ENCODE peak calls at places on chromosomes 11 and 22, in eight cellular contexts. Y is breast epithelium, P is upper lobe of right lung, E is PC-9, W is HCT116, A is fibroblast of pulmonary artery, M is sigmoid colon, C is fibroblast of the aortic adventitia. N is an unnamed sample.

GRCh38 chr11:65861533-65862183 is 1.4 kb downstream of the MUS81 start:
- DNase-seq in W (no peak), P (no peak), E (no peak), Y (no peak), M (peak), A (no peak), C (no peak), N (no peak)

GRCh38 chr22:30274061-30274812 is 7.6 kb upstream of the OSM start:
- DNase-seq in M (no peak), W (no peak), C (no peak), A (no peak), E (no peak), P (no peak), Y (no peak), N (no peak)

GRCh38 chr11:1519028-1519736 is 32.6 kb upstream of the MOB2 start:
- DNase-seq in E (no peak), A (no peak), W (no peak), M (no peak), C (no peak), P (no peak), Y (no peak), N (no peak)

GRCh38 chr11:47908198-47908597 is 60.0 kb upstream of the NUP160 start:
- DNase-seq in P (no peak), W (no peak), Y (no peak), A (peak), M (no peak), E (no peak), C (peak), N (no peak)

GRCh38 chr11:45931739-45932138 is 9.3 kb downstream of the LARGE2 start:
- DNase-seq in E (no peak), C (no peak), Y (no peak), A (no peak), W (no peak), P (peak), M (no peak), N (no peak)

GRCh38 chr11:1460396-1460795 is 26.2 kb downstream of the MOB2 start:
- DNase-seq in P (peak), M (peak), W (no peak), Y (no peak), A (peak), E (no peak), C (no peak), N (no peak)

GRCh38 chr11:117410238-117410637 is 82.6 kb downstream of the CEP164 start:
- DNase-seq in C (no peak), M (no peak), P (no peak), Y (no peak), W (no peak), E (no peak), A (no peak), N (no peak)

GRCh38 chr11:11039249-11039965 is 181.6 kb upstream of the ZBED5 start:
- DNase-seq in W (no peak), Y (no peak), E (no peak), A (no peak), P (no peak), M (no peak), C (no peak), N (no peak)

GRCh38 chr22:22069450-22070370 is 87.1 kb upstream of the TOP3B start:
- DNase-seq in W (no peak), Y (no peak), A (no peak), M (no peak), P (no peak), C (no peak), E (no peak), N (no peak)

GRCh38 chr22:50622723-50623327 is 5.1 kb downstream of the ARSA start:
- DNase-seq in M (peak), W (peak), C (no peak), A (no peak), E (no peak), Y (peak), P (no peak), N (no peak)

GRCh38 chr22:47850644-47851151 is 1088.2 kb downstream of the TBC1D22A start:
- DNase-seq in C (no peak), W (no peak), A (no peak), M (no peak), Y (no peak), P (no peak), E (peak), N (no peak)

GRCh38 chr11:1541474-1542204 is 30.4 kb downstream of the DUSP8 start:
- DNase-seq in C (no peak), Y (peak), P (no peak), M (no peak), A (no peak), W (no peak), E (no peak), N (no peak)

GRCh38 chr11:45211732-45212131 is 65.3 kb downstream of the PRDM11 start:
- DNase-seq in W (no peak), E (no peak), C (no peak), P (no peak), M (peak), A (no peak), Y (no peak), N (peak)

DNA sequence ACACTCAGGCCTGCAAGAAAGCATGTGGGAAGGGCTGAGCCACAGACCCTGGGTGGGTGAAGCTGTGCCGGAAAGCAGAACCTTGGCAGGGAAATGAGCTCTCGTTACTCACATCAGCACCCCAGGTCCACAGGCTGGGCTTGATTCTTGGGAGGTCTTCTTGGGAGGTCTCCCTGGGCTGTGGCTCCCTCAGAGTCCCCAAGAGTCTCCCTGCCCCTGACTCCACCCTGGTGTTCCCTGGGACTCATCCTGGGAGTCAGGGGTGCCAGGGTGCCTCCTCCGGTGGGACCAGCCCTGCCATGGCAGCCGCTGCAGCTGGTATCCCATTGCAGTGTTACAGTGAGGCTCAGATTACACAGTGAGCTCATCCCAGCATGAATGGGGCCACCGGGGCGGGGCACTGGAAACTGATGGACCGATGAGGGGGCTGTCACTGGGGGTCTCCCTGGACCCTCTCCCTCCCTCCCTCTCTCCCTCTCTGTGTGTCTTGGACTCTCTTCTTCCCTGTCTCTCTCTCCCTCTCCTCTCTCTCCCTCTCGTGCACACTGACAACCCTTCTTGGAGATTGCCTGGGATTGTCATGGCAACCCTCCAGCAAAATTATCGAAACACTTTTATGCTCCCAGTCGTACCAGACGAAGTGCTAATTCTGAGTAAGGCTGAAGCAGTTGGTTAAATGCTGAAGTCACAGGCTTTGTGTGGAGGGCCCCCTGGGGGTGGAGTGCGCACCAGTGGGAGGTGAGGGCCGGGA is 8.7 kb upstream of the C11orf96 start:
- DNase-seq in W (no peak), P (no peak), M (no peak), C (peak), E (no peak), Y (no peak), A (peak), N (no peak)
- TF ChIP-seq CTCF in W (no peak), P (no peak), M (no peak), C (no peak), E (no peak), Y (no peak), A (peak), N (no peak)

GRCh38 chr11:61870429-61871039 is 20.8 kb downstream of the FADS3 start:
- DNase-seq in W (no peak), A (peak), Y (no peak), C (peak), E (no peak), M (no peak), P (no peak), N (no peak)
- TF ChIP-seq CTCF in W (no peak), A (no peak), Y (no peak), C (no peak), E (no peak), M (no peak), P (no peak), N (no peak)

DNA sequence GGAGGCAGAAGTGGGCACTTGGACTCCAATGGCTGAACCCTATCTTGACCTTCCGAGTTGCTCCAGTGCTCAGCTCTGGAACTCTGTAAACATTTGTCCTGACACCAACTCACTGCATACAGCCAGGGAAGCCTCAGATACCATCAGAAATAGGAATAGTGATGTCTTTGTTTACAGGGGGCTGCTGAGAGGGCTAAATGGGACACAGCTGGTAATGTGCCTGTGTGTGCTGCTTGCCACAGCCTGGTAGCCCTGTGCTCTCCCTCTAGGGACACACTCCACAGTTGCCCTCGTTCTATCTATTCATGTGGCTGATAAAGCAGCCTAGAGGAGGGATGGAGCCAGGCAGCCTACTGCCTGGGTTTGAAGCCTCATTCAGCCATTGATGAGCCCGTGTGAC is 559.8 kb downstream of the MIAT start:
- DNase-seq in E (no peak), P (no peak), A (no peak), W (no peak), C (no peak), Y (no peak), M (no peak), N (no peak)
- TF ChIP-seq CTCF in E (no peak), P (no peak), A (no peak), W (no peak), C (no peak), Y (no peak), M (no peak), N (no peak)

GRCh38 chr22:32994921-32995320 is 63.3 kb downstream of the SYN3 start:
- DNase-seq in E (no peak), C (no peak), W (no peak), M (no peak), A (no peak), P (no peak), Y (no peak), N (no peak)
- TF ChIP-seq CTCF in E (no peak), C (no peak), W (no peak), M (no peak), A (no peak), P (no peak), Y (no peak), N (no peak)

GRCh38 chr22:46537946-46538815 is 761 bp upstream of the CELSR1 start:
- DNase-seq in M (no peak), P (peak), A (peak), C (peak), W (no peak), E (peak), Y (no peak), N (peak)
- TF ChIP-seq CTCF in M (no peak), P (peak), A (no peak), C (peak), W (peak), E (peak), Y (no peak), N (peak)

GRCh38 chr22:40651563-40652501 is 15.3 kb upstream of the MRTFA start:
- DNase-seq in Y (peak), M (peak), A (peak), W (peak), E (peak), P (peak), C (peak), N (peak)

GRCh38 chr22:40653361-40653760 is 16.8 kb upstream of the MRTFA start:
- DNase-seq in E (no peak), M (no peak), Y (no peak), A (no peak), P (no peak), C (no peak), W (no peak), N (no peak)

GRCh38 chr22:40651057-40651456 is 14.5 kb upstream of the MRTFA start:
- DNase-seq in A (no peak), P (no peak), W (no peak), Y (no peak), E (no peak), M (no peak), C (no peak), N (no peak)

GRCh38 chr22:40654522-40655167 is 18.1 kb upstream of the MRTFA start:
- DNase-seq in Y (peak), C (peak), W (no peak), E (no peak), A (peak), M (peak), P (no peak), N (peak)
- TF ChIP-seq CTCF in Y (no peak), C (peak), W (peak), E (no peak), A (peak), M (no peak), P (peak), N (peak)